ENCODE peak calls at places on chromosomes 2 and 18, in nine cellular contexts. A is GM23248, D is Karpas-422, H is trophoblast cell, X is HCT116, U is GM23338, Y is OCI-LY7, G is fibroblast of lung, K is keratinocyte. O is an unnamed sample.

GRCh38 chr18:37294951-37295350 is 270.6 kb downstream of the CELF4 start:
- DNase-seq in A (peak), D (peak), H (no peak), X (no peak), U (peak), Y (peak), G (no peak), K (no peak), O (no peak)

GRCh38 chr2:21939961-21940360 is 816.2 kb downstream of the TDRD15 start:
- DNase-seq in A (no peak), D (no peak), H (no peak), X (no peak), U (no peak), Y (no peak), G (peak), K (no peak), O (no peak)

GRCh38 chr18:64994370-64994769 is 756.4 kb upstream of the CDH7 start:
- DNase-seq in A (no peak), D (no peak), H (no peak), X (no peak), U (no peak), Y (no peak), G (no peak), K (no peak), O (no peak)

GRCh38 chr2:11993749-11994148 is 247.3 kb downstream of the LPIN1 start:
- DNase-seq in A (no peak), D (no peak), H (no peak), X (no peak), U (no peak), Y (no peak), G (no peak), K (no peak), O (no peak)

GRCh38 chr2:122543815-122544214 is 788.4 kb downstream of the TSN start:
- DNase-seq in A (peak), D (no peak), H (peak), X (no peak), U (no peak), Y (no peak), G (no peak), K (no peak), O (peak)

GRCh38 chr2:23524261-23524706 is 139.3 kb downstream of the KLHL29 start:
- DNase-seq in A (peak), D (no peak), H (no peak), X (peak), U (no peak), Y (no peak), G (peak), K (peak), O (peak)

GRCh38 chr2:191404568-191404991 is 159.4 kb downstream of the MYO1B start:
- DNase-seq in A (peak), D (no peak), H (peak), X (no peak), U (no peak), Y (no peak), G (no peak), K (no peak), O (peak)

GRCh38 chr2:9950521-9951271 is 797 bp upstream of the GRHL1 start:
- DNase-seq in A (peak), D (no peak), H (peak), X (no peak), U (peak), Y (no peak), G (no peak), K (no peak), O (no peak)

GRCh38 chr2:85273732-85274731 is 53.8 kb downstream of the TGOLN2 start:
- DNase-seq in A (peak), D (no peak), H (peak), X (no peak), U (no peak), Y (no peak), G (peak), K (peak), O (peak)

GRCh38 chr2:74559912-74560311 is 5.4 kb downstream of the DOK1 start:
- DNase-seq in A (no peak), D (no peak), H (no peak), X (no peak), U (peak), Y (no peak), G (no peak), K (no peak), O (no peak)

GRCh38 chr2:41720702-41721344 is 327.0 kb upstream of the PKDCC start:
- DNase-seq in A (no peak), D (no peak), H (no peak), X (no peak), U (no peak), Y (no peak), G (no peak), K (no peak), O (peak)

GRCh38 chr2:29129586-29130281 is 14.5 kb downstream of the CLIP4 start:
- DNase-seq in A (peak), D (no peak), H (no peak), X (no peak), U (peak), Y (no peak), G (no peak), K (no peak), O (no peak)

GRCh38 chr2:241300000-241300399 is 15.5 kb downstream of the HDLBP start:
- DNase-seq in A (no peak), D (no peak), H (no peak), X (no peak), U (peak), Y (no peak), G (no peak), K (no peak), O (no peak)

GRCh38 chr2:12430036-12430795 is 286.5 kb upstream of the TRIB2 start:
- DNase-seq in A (peak), D (no peak), H (peak), X (no peak), U (no peak), Y (no peak), G (peak), K (no peak), O (peak)

GRCh38 chr2:221264318-221264717 is 307.8 kb downstream of the EPHA4 start:
- DNase-seq in A (no peak), D (no peak), H (no peak), X (no peak), U (no peak), Y (no peak), G (no peak), K (no peak), O (no peak)

GRCh38 chr2:26584656-26585055 is 56.5 kb downstream of the CIB4 start:
- DNase-seq in A (no peak), D (no peak), H (no peak), X (no peak), U (no peak), Y (no peak), G (no peak), K (no peak), O (no peak)

GRCh38 chr18:22841840-22842239 is 91.3 kb upstream of the RBBP8 start:
- DNase-seq in A (peak), D (no peak), H (no peak), X (no peak), U (no peak), Y (no peak), G (no peak), K (no peak), O (no peak)

GRCh38 chr2:30231726-30232026 is 342 bp downstream of the LBH start:
- DNase-seq in A (no peak), D (peak), H (peak), X (no peak), U (no peak), Y (no peak), G (no peak), K (no peak), O (no peak)

GRCh38 chr2:128375454-128375853 is 56.8 kb upstream of the HS6ST1 start:
- DNase-seq in A (no peak), D (no peak), H (no peak), X (no peak), U (no peak), Y (no peak), G (peak), K (no peak), O (no peak)

GRCh38 chr2:74984947-74985637 is 26.6 kb downstream of the POLE4 start:
- DNase-seq in A (no peak), D (no peak), H (peak), X (no peak), U (peak), Y (no peak), G (no peak), K (no peak), O (no peak)

GRCh38 chr2:74440378-74441110 is 1.2 kb downstream of the RTKN start:
- DNase-seq in A (peak), D (peak), H (peak), X (peak), U (peak), Y (peak), G (peak), K (no peak), O (peak)

GRCh38 chr2:223012291-223012690 is 39.7 kb upstream of the KCNE4 start:
- DNase-seq in A (no peak), D (no peak), H (no peak), X (no peak), U (no peak), Y (no peak), G (no peak), K (no peak), O (no peak)

GRCh38 chr2:21422050-21422449 is 298.3 kb downstream of the TDRD15 start:
- DNase-seq in A (no peak), D (peak), H (no peak), X (no peak), U (peak), Y (peak), G (peak), K (no peak), O (no peak)

GRCh38 chr2:234873828-234874173 is 78.0 kb upstream of the SH3BP4 start:
- DNase-seq in A (peak), D (peak), H (no peak), X (no peak), U (no peak), Y (no peak), G (peak), K (no peak), O (peak)

GRCh38 chr2:113965644-113966043 is 75.8 kb downstream of the ACTR3 start:
- DNase-seq in A (peak), D (peak), H (no peak), X (peak), U (peak), Y (peak), G (peak), K (peak), O (peak)

GRCh38 chr2:113186421-113186820 is 12.7 kb downstream of the PSD4 start:
- DNase-seq in A (no peak), D (no peak), H (no peak), X (no peak), U (no peak), Y (no peak), G (no peak), K (no peak), O (no peak)

GRCh38 chr2:42464631-42465030 is 29.2 kb downstream of the KCNG3 start:
- DNase-seq in A (no peak), D (no peak), H (no peak), X (no peak), U (no peak), Y (no peak), G (no peak), K (no peak), O (no peak)

GRCh38 chr2:5975406-5975805 is 283.2 kb downstream of the SOX11 start:
- DNase-seq in A (no peak), D (no peak), H (no peak), X (no peak), U (no peak), Y (no peak), G (no peak), K (no peak), O (no peak)
- H3K27ac ChIP-seq in A (no peak), D (no peak), H (no peak), X (no peak), U (no peak), Y (no peak), G (no peak), K (no peak), O (no peak)

DNA sequence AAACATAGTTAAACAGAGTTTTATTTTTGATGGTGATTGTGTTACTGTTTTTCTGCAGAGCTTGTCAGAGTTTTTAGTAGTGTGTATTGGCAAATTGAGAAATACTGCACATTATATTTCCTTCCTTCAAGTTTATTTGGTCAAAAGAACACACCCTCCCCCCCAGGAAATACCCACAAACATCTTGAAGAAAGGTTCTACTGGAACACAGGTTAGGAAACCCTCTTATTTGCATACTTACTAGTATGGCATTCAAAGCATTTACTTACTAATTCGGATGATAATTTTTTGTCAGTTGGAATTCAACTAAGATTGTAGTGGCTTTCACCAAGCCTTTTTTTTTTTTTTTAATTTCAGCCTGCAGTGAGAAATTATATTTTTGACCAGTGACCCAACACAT is 9.1 kb downstream of the CAB39 start:
- DNase-seq in A (peak), D (no peak), H (no peak), X (no peak), U (peak), Y (peak), G (no peak), K (no peak), O (peak)
- H3K4me2 ChIP-seq in A (peak), D (no peak), H (no peak), X (no peak), U (peak), Y (peak), G (no peak), K (peak), O (no peak)

GRCh38 chr2:33313039-33313438 is 163.4 kb upstream of the RASGRP3 start:
- DNase-seq in A (peak), D (no peak), H (no peak), X (no peak), U (no peak), Y (no peak), G (no peak), K (no peak), O (no peak)

GRCh38 chr2:33317369-33318015 is 159.0 kb upstream of the RASGRP3 start:
- DNase-seq in A (peak), D (no peak), H (no peak), X (no peak), U (no peak), Y (no peak), G (no peak), K (no peak), O (no peak)

GRCh38 chr2:33312389-33312788 is 164.1 kb upstream of the RASGRP3 start:
- DNase-seq in A (peak), D (no peak), H (no peak), X (no peak), U (no peak), Y (no peak), G (no peak), K (no peak), O (no peak)

GRCh38 chr2:33316314-33316713 is 160.1 kb upstream of the RASGRP3 start:
- DNase-seq in A (peak), D (no peak), H (no peak), X (no peak), U (no peak), Y (no peak), G (no peak), K (no peak), O (no peak)

DNA sequence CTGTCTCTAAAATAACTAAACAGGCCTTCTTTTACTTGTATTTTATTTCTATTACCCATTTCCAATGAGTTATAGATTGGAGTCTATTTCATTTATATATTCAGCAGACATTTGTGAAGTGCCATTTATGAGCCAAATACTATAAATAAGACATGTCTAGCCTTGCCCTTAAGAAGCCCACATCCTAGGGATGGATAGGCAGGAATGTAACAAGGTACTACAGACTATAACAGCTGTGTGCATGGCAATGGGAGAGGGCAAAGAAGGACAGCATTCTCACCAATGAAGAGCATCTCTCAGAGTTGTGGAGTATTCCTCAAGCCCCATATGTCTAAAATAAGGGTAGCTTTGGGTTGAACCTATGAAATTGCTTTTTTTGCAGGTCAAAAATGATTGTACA is 161.9 kb upstream of the RASGRP3 start:
- DNase-seq in A (no peak), D (no peak), H (no peak), X (no peak), U (no peak), Y (no peak), G (no peak), K (no peak), O (no peak)
- H3K27ac ChIP-seq in A (no peak), D (no peak), H (no peak), X (no peak), U (no peak), Y (no peak), G (no peak), K (no peak), O (no peak)

DNA sequence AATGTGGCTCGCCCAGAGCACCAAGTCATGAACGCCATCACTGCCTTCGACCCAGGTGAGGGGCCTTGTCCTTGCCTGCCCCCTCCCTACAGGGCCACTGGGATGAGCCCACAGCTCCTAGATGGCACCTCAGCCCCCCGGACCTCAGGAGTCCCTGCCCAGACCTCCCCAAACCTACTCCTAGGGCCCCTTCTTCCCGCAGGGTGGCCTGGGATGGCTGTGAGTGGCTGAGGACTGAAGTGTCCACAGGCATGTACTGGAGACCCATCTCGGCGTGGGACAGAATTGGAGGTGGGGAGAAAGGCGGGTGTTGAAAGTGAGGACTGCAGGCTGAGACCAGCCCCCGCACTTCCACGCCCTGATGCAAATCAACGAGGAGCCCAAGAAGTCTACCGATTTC is 2.8 kb upstream of the TUBB6 start:
- DNase-seq in A (no peak), D (no peak), H (no peak), X (no peak), U (no peak), Y (no peak), G (no peak), K (no peak), O (no peak)
- H3K4me2 ChIP-seq in A (no peak), D (no peak), H (no peak), X (no peak), U (no peak), Y (no peak), G (no peak), K (no peak), O (no peak)